ENCODE peak calls at places on chromosomes 6 and 20, in eight cellular contexts. H is HepG2, M is prostate gland, C is SK-N-SH, I is stomach, L is HCT116, K is sigmoid colon, X is esophagus muscularis mucosa. D is an unnamed sample.

GRCh38 chr20:61176874-61177273 is 75.2 kb upstream of the CDH4 start:
- DNase-seq in L (no peak), I (no peak), X (no peak), C (no peak), H (no peak), K (no peak), M (no peak), D (no peak)

GRCh38 chr20:4091332-4092135 is 76.2 kb upstream of the RNF24 start:
- DNase-seq in X (no peak), L (no peak), K (no peak), C (peak), I (peak), H (peak), M (peak), D (peak)

GRCh38 chr20:4714818-4715217 is 6.9 kb upstream of the PRND start:
- DNase-seq in C (no peak), H (no peak), I (no peak), M (no peak), X (no peak), K (no peak), L (no peak), D (no peak)

GRCh38 chr6:107800564-107801164 is 23.4 kb downstream of the SCML4 start:
- DNase-seq in H (peak), K (no peak), L (no peak), I (no peak), X (no peak), M (no peak), C (no peak), D (no peak)

GRCh38 chr20:49865559-49865958 is 49.8 kb downstream of the SPATA2 start:
- DNase-seq in X (no peak), L (no peak), M (no peak), I (no peak), C (no peak), K (no peak), H (no peak), D (no peak)

GRCh38 chr6:144285798-144286502 is 815 bp downstream of the UTRN start:
- DNase-seq in I (peak), K (peak), L (no peak), H (peak), M (peak), X (peak), C (peak), D (peak)

GRCh38 chr6:158764188-158764849 is 54.8 kb downstream of the EZR start:
- DNase-seq in X (no peak), K (no peak), H (no peak), C (no peak), M (no peak), L (no peak), I (no peak), D (no peak)

GRCh38 chr6:7234547-7234946 is 78.5 kb downstream of the SSR1 start:
- DNase-seq in X (no peak), K (peak), L (no peak), C (no peak), M (no peak), I (no peak), H (no peak), D (no peak)

GRCh38 chr6:91144161-91144560 is 557.3 kb upstream of the MAP3K7 start:
- DNase-seq in I (no peak), H (no peak), K (no peak), C (no peak), L (no peak), M (no peak), X (no peak), D (no peak)
- TF ChIP-seq POLR2AphosphoS5 in I (no peak), H (no peak), K (no peak), C (no peak), L (no peak), M (no peak), X (no peak), D (no peak)

DNA sequence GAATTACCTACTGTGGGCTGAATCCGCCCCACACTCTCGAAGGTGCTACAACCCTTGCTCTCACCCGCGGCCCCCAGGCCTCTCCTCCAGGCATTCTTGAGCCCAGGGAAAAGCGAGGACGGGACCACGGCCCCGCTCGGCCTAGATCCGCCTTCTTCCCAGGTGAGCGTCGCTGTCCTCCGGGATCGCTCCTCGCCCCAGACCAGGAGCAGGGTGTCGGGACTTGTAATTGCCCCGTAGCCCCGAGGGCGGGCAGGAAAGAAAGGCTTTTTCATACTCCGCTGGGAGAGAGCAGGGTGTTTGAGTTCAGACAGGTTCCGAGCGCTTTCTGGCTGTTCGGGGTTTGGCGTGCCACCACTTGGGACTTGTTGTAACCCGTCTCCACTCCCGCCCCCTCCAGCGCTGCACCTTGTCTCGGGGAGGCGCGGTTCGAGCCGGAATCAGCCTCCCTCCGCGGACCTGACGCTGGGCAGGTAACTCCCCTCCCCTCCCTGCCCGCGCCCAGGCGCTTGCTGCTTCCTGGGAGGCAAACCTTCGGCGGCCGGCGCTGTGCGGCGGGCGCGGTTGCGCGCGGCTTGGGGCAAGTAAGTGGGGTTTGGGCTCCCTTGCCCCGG is at the start of gene FAM83B:
- DNase-seq in L (peak), M (peak), K (no peak), C (no peak), X (no peak), I (peak), H (no peak), D (no peak)
- TF ChIP-seq POLR2AphosphoS5 in L (peak), M (peak), K (no peak), C (no peak), X (no peak), I (no peak), H (no peak), D (peak)

GRCh38 chr6:40409716-40410397 is 177.3 kb downstream of the LRFN2 start:
- DNase-seq in I (no peak), H (no peak), M (no peak), L (no peak), K (no peak), X (no peak), C (no peak), D (no peak)

GRCh38 chr6:40411881-40412280 is 175.3 kb downstream of the LRFN2 start:
- DNase-seq in M (no peak), X (no peak), L (no peak), H (no peak), K (peak), I (no peak), C (peak), D (no peak)

GRCh38 chr6:40414617-40415016 is 172.5 kb downstream of the LRFN2 start:
- DNase-seq in L (no peak), M (no peak), H (no peak), I (no peak), X (no peak), K (peak), C (no peak), D (no peak)

GRCh38 chr6:40410792-40411191 is 176.4 kb downstream of the LRFN2 start:
- DNase-seq in L (no peak), M (no peak), H (no peak), I (no peak), K (peak), X (no peak), C (peak), D (no peak)

DNA sequence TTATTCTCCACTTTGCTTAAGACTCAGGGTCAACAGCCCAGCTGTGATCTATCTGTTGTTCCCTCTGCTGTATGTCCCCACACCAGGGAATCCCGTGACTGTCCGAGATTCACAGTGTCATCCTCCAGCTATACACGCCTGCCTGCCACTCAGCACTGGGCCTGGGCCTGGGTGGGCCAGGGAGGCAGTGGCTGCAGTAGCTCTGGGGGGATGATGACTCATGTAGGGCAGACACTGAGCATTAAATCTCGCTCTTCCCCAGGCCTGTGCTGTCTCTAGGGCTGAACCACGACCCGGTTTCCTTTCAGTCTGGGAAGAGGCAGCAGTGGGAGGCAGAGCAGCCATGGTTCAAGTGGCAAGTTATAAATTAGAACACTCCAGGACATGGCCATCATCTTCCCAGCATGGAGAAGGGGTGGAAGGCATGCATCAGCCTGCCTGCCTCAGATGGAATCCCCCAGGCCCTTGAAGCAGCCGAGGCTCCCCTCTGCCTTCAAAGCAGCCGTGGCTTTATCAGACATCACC is 173.9 kb downstream of the LRFN2 start:
- DNase-seq in C (no peak), H (no peak), I (no peak), M (no peak), X (no peak), L (no peak), K (peak), D (no peak)
- TF ChIP-seq POLR2AphosphoS5 in C (no peak), H (no peak), I (no peak), M (no peak), X (no peak), L (no peak), K (no peak), D (no peak)

GRCh38 chr6:159969921-159970320 is 1.0 kb downstream of the IGF2R start:
- DNase-seq in I (peak), L (peak), H (peak), M (peak), X (peak), C (peak), K (peak), D (no peak)
- TF ChIP-seq POLR2AphosphoS5 in I (no peak), L (no peak), H (peak), M (peak), X (peak), C (peak), K (peak), D (no peak)

GRCh38 chr20:10637563-10637962 is 36.2 kb downstream of the JAG1 start:
- DNase-seq in H (no peak), M (no peak), K (no peak), C (no peak), L (no peak), X (no peak), I (no peak), D (no peak)
- TF ChIP-seq POLR2AphosphoS5 in H (no peak), M (no peak), K (no peak), C (no peak), L (no peak), X (no peak), I (peak), D (no peak)

DNA sequence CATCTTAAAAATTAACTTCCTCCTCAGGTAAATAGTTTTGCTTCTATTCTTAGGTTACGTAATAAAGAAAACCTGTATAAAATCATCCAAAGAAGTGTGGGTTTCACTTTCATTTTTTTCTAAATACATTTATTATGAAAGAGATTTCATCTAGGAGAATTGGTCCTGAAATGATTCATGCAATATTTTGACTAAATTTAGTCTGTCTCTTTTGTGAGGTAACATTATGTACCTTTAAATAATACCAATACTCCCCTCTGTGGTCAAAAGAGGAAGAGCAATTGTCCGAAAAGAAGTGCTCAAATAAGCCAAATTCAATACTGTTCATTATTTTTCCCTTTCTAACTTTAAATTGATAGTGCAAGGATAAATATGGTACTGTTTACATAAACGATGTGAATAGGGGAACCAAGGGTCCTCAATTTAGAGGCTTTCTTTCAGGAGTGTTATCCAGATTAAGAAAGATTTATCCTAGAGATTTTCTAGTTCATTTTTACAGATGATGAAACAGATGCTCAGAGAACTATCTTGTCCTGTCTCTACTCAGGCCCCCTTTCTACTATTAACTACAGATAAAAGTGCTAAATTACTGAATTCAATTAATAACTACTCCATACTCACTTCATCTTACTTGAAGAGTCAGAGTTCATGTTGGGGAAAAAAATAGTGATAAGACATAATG is 26.2 kb downstream of the CYP39A1 start:
- DNase-seq in X (no peak), I (no peak), L (peak), K (no peak), H (peak), M (no peak), C (peak), D (no peak)
- TF ChIP-seq POLR2AphosphoS5 in X (no peak), I (no peak), L (no peak), K (no peak), H (no peak), M (no peak), C (no peak), D (peak)

DNA sequence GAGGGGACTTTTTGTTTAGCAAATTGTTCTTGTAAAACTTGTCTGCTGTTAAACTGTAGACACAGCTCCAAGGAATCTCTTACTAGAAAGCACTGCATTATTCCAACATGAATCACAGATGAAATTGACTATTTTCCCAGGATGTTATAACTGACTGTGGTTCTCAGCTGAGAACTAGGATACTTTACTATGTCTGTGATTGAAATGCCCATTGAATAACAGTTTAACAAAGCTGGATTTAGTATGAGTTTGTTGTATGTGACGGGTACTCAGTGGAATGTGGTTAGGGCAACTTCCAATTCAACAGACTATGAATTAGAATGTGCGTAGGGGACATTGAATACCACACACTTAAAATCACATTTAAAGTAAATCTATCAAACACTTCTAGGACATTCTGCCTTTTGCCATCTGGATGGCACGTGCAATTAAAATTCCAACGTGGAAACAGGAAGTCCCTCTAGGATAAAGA is 193.4 kb upstream of the PREP start:
- DNase-seq in H (no peak), K (no peak), I (no peak), X (no peak), M (no peak), L (no peak), C (no peak), D (no peak)
- TF ChIP-seq POLR2AphosphoS5 in H (no peak), K (peak), I (no peak), X (no peak), M (peak), L (no peak), C (peak), D (peak)

GRCh38 chr20:47725248-47725973 is 59.9 kb downstream of the SULF2 start:
- DNase-seq in I (peak), L (peak), M (peak), C (peak), X (peak), K (peak), H (peak), D (no peak)

GRCh38 chr20:47726632-47727031 is 58.6 kb downstream of the SULF2 start:
- DNase-seq in H (no peak), X (no peak), K (no peak), M (no peak), C (no peak), I (no peak), L (no peak), D (no peak)

GRCh38 chr20:47724910-47725247 is 60.4 kb downstream of the SULF2 start:
- DNase-seq in M (no peak), L (no peak), I (no peak), C (no peak), K (no peak), H (no peak), X (no peak), D (no peak)

GRCh38 chr20:47727909-47728361 is 57.3 kb downstream of the SULF2 start:
- DNase-seq in L (no peak), M (no peak), K (no peak), H (no peak), X (no peak), C (no peak), I (no peak), D (no peak)

GRCh38 chr20:47727170-47727880 is 58.0 kb downstream of the SULF2 start:
- DNase-seq in M (no peak), K (peak), H (no peak), X (no peak), L (no peak), C (no peak), I (peak), D (no peak)
- TF ChIP-seq POLR2AphosphoS5 in M (no peak), K (peak), H (no peak), X (no peak), L (no peak), C (no peak), I (no peak), D (no peak)

DNA sequence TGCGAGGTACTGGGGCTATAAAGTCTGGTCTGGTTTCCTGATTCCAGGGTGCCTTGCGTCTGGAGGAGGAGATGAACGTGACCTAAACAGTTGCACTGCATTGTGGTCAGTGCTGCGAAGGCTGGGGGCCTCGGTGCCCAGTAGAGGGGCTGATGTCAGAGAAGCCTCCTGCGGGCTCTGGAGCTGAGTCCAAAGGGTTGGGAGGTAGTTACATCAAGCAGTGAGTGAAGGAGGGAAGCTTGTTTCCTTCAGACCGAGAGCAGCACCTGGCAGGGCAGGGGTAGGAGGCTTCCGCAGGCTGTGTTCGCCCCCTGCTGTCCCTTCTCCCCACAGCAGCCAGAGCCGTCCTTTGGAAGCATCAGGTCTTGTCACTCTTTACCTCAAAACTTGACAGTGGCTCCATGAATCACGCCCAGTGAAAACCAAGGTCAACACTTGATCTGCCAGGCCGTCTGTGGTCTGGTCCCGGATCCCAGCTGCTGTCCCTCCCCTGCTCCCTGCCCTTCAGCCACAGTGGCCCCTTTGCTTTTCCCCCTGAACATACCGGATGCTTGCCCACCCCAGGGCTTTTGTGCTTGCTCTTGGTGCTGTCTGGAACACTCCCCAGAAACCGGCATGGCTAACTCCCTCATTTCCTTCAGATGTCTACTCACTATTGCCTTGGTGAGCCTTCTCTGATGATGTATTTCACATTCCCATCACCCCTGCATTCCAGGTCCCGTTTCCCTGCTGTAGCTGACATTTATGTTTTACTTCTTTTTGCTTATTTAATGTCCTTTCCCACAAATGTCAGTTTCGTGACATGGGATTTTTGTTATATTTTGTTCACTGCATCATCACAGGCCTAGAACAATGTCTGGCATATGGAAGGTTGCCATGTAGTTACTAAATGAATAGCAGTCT is 7.0 kb downstream of the DYNLRB1 start:
- DNase-seq in X (peak), I (peak), K (no peak), H (peak), C (peak), M (peak), L (peak), D (peak)
- TF ChIP-seq POLR2AphosphoS5 in X (no peak), I (no peak), K (no peak), H (peak), C (no peak), M (no peak), L (no peak), D (no peak)